ENCODE peak calls at places on chromosomes 6 and 20, in ten cellular contexts. One of them, this sample, is unnamed.

GRCh38 chr20:63958471-63958870 is 2.3 kb upstream of the UCKL1 start:
- DNase-seq in AG10803: no peak
- DNase-seq in GM20000: no peak
- DNase-seq in hepatocyte: no peak
- DNase-seq in HCT116: no peak
- DNase-seq in AG09319: no peak
- DNase-seq in Calu3: no peak
- DNase-seq in cardiac muscle cell: no peak
- DNase-seq in fibroblast of lung: no peak
- DNase-seq in foreskin keratinocyte: no peak
- DNase-seq in this sample: no peak

GRCh38 chr6:142805042-142805441 is 139.9 kb downstream of the HIVEP2 start:
- DNase-seq in fibroblast of lung: no peak
- DNase-seq in Calu3: no peak
- DNase-seq in hepatocyte: no peak
- DNase-seq in cardiac muscle cell: no peak
- DNase-seq in foreskin keratinocyte: no peak
- DNase-seq in HCT116: no peak
- DNase-seq in GM20000: no peak
- DNase-seq in AG10803: no peak
- DNase-seq in AG09319: no peak
- DNase-seq in this sample: no peak

GRCh38 chr20:44616604-44616964 is 34.2 kb downstream of the PKIG start:
- DNase-seq in AG10803: no peak
- DNase-seq in HCT116: no peak
- DNase-seq in hepatocyte: no peak
- DNase-seq in AG09319: no peak
- DNase-seq in foreskin keratinocyte: no peak
- DNase-seq in cardiac muscle cell: no peak
- DNase-seq in Calu3: no peak
- DNase-seq in fibroblast of lung: no peak
- DNase-seq in GM20000: no peak
- DNase-seq in this sample: no peak

GRCh38 chr6:15474196-15474595 is 188.6 kb downstream of the DTNBP1 start:
- DNase-seq in hepatocyte: no peak
- DNase-seq in AG09319: peak
- DNase-seq in Calu3: no peak
- DNase-seq in cardiac muscle cell: no peak
- DNase-seq in HCT116: no peak
- DNase-seq in AG10803: peak
- DNase-seq in foreskin keratinocyte: no peak
- DNase-seq in fibroblast of lung: peak
- DNase-seq in GM20000: no peak
- DNase-seq in this sample: no peak

GRCh38 chr6:71289039-71289801 is 609 bp downstream of the OGFRL1 start:
- DNase-seq in cardiac muscle cell: peak
- DNase-seq in foreskin keratinocyte: no peak
- DNase-seq in fibroblast of lung: no peak
- DNase-seq in HCT116: no peak
- DNase-seq in GM20000: no peak
- DNase-seq in hepatocyte: peak
- DNase-seq in Calu3: peak
- DNase-seq in AG09319: no peak
- DNase-seq in AG10803: peak
- DNase-seq in this sample: peak

GRCh38 chr6:168908166-168908565 is 345.5 kb downstream of the THBS2 start:
- DNase-seq in hepatocyte: no peak
- DNase-seq in HCT116: no peak
- DNase-seq in AG09319: no peak
- DNase-seq in fibroblast of lung: peak
- DNase-seq in GM20000: no peak
- DNase-seq in AG10803: peak
- DNase-seq in foreskin keratinocyte: peak
- DNase-seq in Calu3: no peak
- DNase-seq in cardiac muscle cell: no peak
- DNase-seq in this sample: no peak

GRCh38 chr6:45827952-45828530 is 187.6 kb downstream of the CLIC5 start:
- DNase-seq in cardiac muscle cell: no peak
- DNase-seq in fibroblast of lung: peak
- DNase-seq in AG09319: no peak
- DNase-seq in GM20000: no peak
- DNase-seq in Calu3: no peak
- DNase-seq in AG10803: no peak
- DNase-seq in HCT116: no peak
- DNase-seq in hepatocyte: peak
- DNase-seq in foreskin keratinocyte: no peak
- DNase-seq in this sample: no peak

GRCh38 chr20:63234693-63235398 is 859 bp upstream of the BIRC7 start:
- DNase-seq in GM20000: peak
- DNase-seq in HCT116: no peak
- DNase-seq in Calu3: peak
- DNase-seq in fibroblast of lung: no peak
- DNase-seq in cardiac muscle cell: peak
- DNase-seq in foreskin keratinocyte: peak
- DNase-seq in AG09319: no peak
- DNase-seq in AG10803: no peak
- DNase-seq in hepatocyte: peak
- DNase-seq in this sample: peak

GRCh38 chr6:15183979-15184378 is 61.9 kb upstream of the JARID2 start:
- DNase-seq in hepatocyte: no peak
- DNase-seq in AG10803: no peak
- DNase-seq in GM20000: no peak
- DNase-seq in Calu3: no peak
- DNase-seq in HCT116: no peak
- DNase-seq in AG09319: no peak
- DNase-seq in cardiac muscle cell: no peak
- DNase-seq in foreskin keratinocyte: no peak
- DNase-seq in fibroblast of lung: no peak
- DNase-seq in this sample: peak

GRCh38 chr6:116779569-116780164 is 14.1 kb upstream of the FAM162B start:
- DNase-seq in cardiac muscle cell: peak
- DNase-seq in AG09319: peak
- DNase-seq in foreskin keratinocyte: peak
- DNase-seq in hepatocyte: peak
- DNase-seq in GM20000: no peak
- DNase-seq in Calu3: peak
- DNase-seq in fibroblast of lung: peak
- DNase-seq in HCT116: peak
- DNase-seq in AG10803: peak
- DNase-seq in this sample: no peak

GRCh38 chr20:63441777-63442493 is 30.5 kb downstream of the KCNQ2 start:
- DNase-seq in cardiac muscle cell: peak
- DNase-seq in hepatocyte: peak
- DNase-seq in AG10803: peak
- DNase-seq in Calu3: peak
- DNase-seq in fibroblast of lung: peak
- DNase-seq in GM20000: peak
- DNase-seq in HCT116: peak
- DNase-seq in AG09319: no peak
- DNase-seq in foreskin keratinocyte: peak
- DNase-seq in this sample: peak

GRCh38 chr20:8424010-8424409 is 291.9 kb downstream of the PLCB1 start:
- DNase-seq in Calu3: no peak
- DNase-seq in foreskin keratinocyte: no peak
- DNase-seq in AG10803: peak
- DNase-seq in cardiac muscle cell: peak
- DNase-seq in GM20000: no peak
- DNase-seq in AG09319: peak
- DNase-seq in hepatocyte: no peak
- DNase-seq in fibroblast of lung: peak
- DNase-seq in HCT116: no peak
- DNase-seq in this sample: no peak

GRCh38 chr6:136901212-136901784 is 20.8 kb upstream of the SLC35D3 start:
- DNase-seq in foreskin keratinocyte: no peak
- DNase-seq in AG10803: no peak
- DNase-seq in cardiac muscle cell: no peak
- DNase-seq in fibroblast of lung: no peak
- DNase-seq in GM20000: no peak
- DNase-seq in hepatocyte: no peak
- DNase-seq in AG09319: no peak
- DNase-seq in Calu3: no peak
- DNase-seq in HCT116: no peak
- DNase-seq in this sample: no peak
- TF ChIP-seq CTCF in foreskin keratinocyte: no peak
- TF ChIP-seq CTCF in AG10803: no peak
- TF ChIP-seq CTCF in cardiac muscle cell: no peak
- TF ChIP-seq CTCF in fibroblast of lung: no peak
- TF ChIP-seq CTCF in GM20000: no peak
- TF ChIP-seq CTCF in hepatocyte: no peak
- TF ChIP-seq CTCF in AG09319: no peak
- TF ChIP-seq CTCF in Calu3: no peak
- TF ChIP-seq CTCF in HCT116: no peak
- TF ChIP-seq CTCF in this sample: no peak

DNA sequence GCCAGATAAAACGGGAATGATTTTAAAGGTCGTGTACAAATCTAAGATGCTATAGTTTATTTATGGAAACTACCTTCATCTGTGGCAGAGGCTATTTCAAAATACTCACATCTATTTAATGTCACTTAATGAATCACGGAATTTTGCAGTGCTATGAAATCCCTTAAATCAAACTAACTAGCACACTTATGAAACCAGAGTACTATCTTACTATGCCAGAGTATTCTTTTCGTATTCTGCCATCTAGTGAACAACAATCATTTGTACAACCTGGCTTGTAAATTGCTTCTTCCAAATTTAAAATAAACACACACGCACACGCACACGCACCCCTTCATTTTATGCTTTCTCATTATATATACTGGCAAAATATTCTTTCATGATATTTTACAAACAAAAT is 78.0 kb upstream of the BMP5 start:
- DNase-seq in hepatocyte: peak
- DNase-seq in HCT116: peak
- DNase-seq in GM20000: no peak
- DNase-seq in AG10803: peak
- DNase-seq in fibroblast of lung: peak
- DNase-seq in cardiac muscle cell: no peak
- DNase-seq in AG09319: peak
- DNase-seq in foreskin keratinocyte: peak
- DNase-seq in Calu3: no peak
- DNase-seq in this sample: no peak
- TF ChIP-seq CTCF in hepatocyte: peak
- TF ChIP-seq CTCF in HCT116: peak
- TF ChIP-seq CTCF in GM20000: no peak
- TF ChIP-seq CTCF in AG10803: peak
- TF ChIP-seq CTCF in fibroblast of lung: peak
- TF ChIP-seq CTCF in cardiac muscle cell: peak
- TF ChIP-seq CTCF in AG09319: peak
- TF ChIP-seq CTCF in foreskin keratinocyte: peak
- TF ChIP-seq CTCF in Calu3: no peak
- TF ChIP-seq CTCF in this sample: no peak

GRCh38 chr6:99349620-99350141 is at the start of gene FAXC:
- DNase-seq in Calu3: peak
- DNase-seq in GM20000: peak
- DNase-seq in AG09319: no peak
- DNase-seq in fibroblast of lung: peak
- DNase-seq in AG10803: peak
- DNase-seq in HCT116: peak
- DNase-seq in cardiac muscle cell: peak
- DNase-seq in hepatocyte: peak
- DNase-seq in foreskin keratinocyte: peak
- DNase-seq in this sample: peak
- TF ChIP-seq CTCF in Calu3: no peak
- TF ChIP-seq CTCF in GM20000: no peak
- TF ChIP-seq CTCF in AG09319: no peak
- TF ChIP-seq CTCF in fibroblast of lung: no peak
- TF ChIP-seq CTCF in AG10803: no peak
- TF ChIP-seq CTCF in HCT116: peak
- TF ChIP-seq CTCF in cardiac muscle cell: no peak
- TF ChIP-seq CTCF in hepatocyte: peak
- TF ChIP-seq CTCF in foreskin keratinocyte: peak
- TF ChIP-seq CTCF in this sample: no peak

GRCh38 chr6:5398530-5398929 is 137.2 kb downstream of the FARS2 start:
- DNase-seq in hepatocyte: peak
- DNase-seq in Calu3: no peak
- DNase-seq in HCT116: peak
- DNase-seq in foreskin keratinocyte: peak
- DNase-seq in GM20000: peak
- DNase-seq in AG10803: peak
- DNase-seq in fibroblast of lung: peak
- DNase-seq in AG09319: no peak
- DNase-seq in cardiac muscle cell: peak
- DNase-seq in this sample: peak
- TF ChIP-seq CTCF in hepatocyte: peak
- TF ChIP-seq CTCF in Calu3: no peak
- TF ChIP-seq CTCF in HCT116: peak
- TF ChIP-seq CTCF in foreskin keratinocyte: peak
- TF ChIP-seq CTCF in GM20000: no peak
- TF ChIP-seq CTCF in AG10803: peak
- TF ChIP-seq CTCF in fibroblast of lung: peak
- TF ChIP-seq CTCF in AG09319: peak
- TF ChIP-seq CTCF in cardiac muscle cell: peak
- TF ChIP-seq CTCF in this sample: peak

GRCh38 chr20:18258126-18258860 is 30.0 kb upstream of the ZNF133 start:
- DNase-seq in cardiac muscle cell: no peak
- DNase-seq in foreskin keratinocyte: no peak
- DNase-seq in GM20000: no peak
- DNase-seq in hepatocyte: no peak
- DNase-seq in fibroblast of lung: no peak
- DNase-seq in AG10803: no peak
- DNase-seq in AG09319: no peak
- DNase-seq in HCT116: no peak
- DNase-seq in Calu3: no peak
- DNase-seq in this sample: no peak
- TF ChIP-seq CTCF in cardiac muscle cell: no peak
- TF ChIP-seq CTCF in foreskin keratinocyte: no peak
- TF ChIP-seq CTCF in GM20000: no peak
- TF ChIP-seq CTCF in hepatocyte: no peak
- TF ChIP-seq CTCF in fibroblast of lung: no peak
- TF ChIP-seq CTCF in AG10803: no peak
- TF ChIP-seq CTCF in AG09319: no peak
- TF ChIP-seq CTCF in HCT116: no peak
- TF ChIP-seq CTCF in Calu3: no peak
- TF ChIP-seq CTCF in this sample: no peak